ENCODE peak calls at places on chromosomes 12 and 14, in nine cellular contexts. One of them, this sample, is unnamed.

GRCh38 chr12:46217686-46218508 is 50.9 kb downstream of the SLC38A1 start:
- DNase-seq in fibroblast of lung: no peak
- DNase-seq in choroid plexus epithelial cell: no peak
- DNase-seq in GM06990: peak
- DNase-seq in brain microvascular endothelial cell: no peak
- DNase-seq in fibroblast of mammary gland: no peak
- DNase-seq in AG04450: no peak
- DNase-seq in dorsolateral prefrontal cortex: no peak
- DNase-seq in lung: no peak
- DNase-seq in this sample: no peak

GRCh38 chr14:49044981-49045380 is 541.2 kb downstream of the RPS29 start:
- DNase-seq in fibroblast of lung: no peak
- DNase-seq in choroid plexus epithelial cell: no peak
- DNase-seq in GM06990: no peak
- DNase-seq in brain microvascular endothelial cell: no peak
- DNase-seq in fibroblast of mammary gland: no peak
- DNase-seq in AG04450: no peak
- DNase-seq in dorsolateral prefrontal cortex: no peak
- DNase-seq in lung: no peak
- DNase-seq in this sample: no peak

GRCh38 chr12:52942056-52942913 is 6.6 kb upstream of the KRT18 start:
- DNase-seq in fibroblast of lung: no peak
- DNase-seq in choroid plexus epithelial cell: peak
- DNase-seq in GM06990: no peak
- DNase-seq in brain microvascular endothelial cell: no peak
- DNase-seq in fibroblast of mammary gland: no peak
- DNase-seq in AG04450: no peak
- DNase-seq in dorsolateral prefrontal cortex: no peak
- DNase-seq in lung: no peak
- DNase-seq in this sample: no peak

GRCh38 chr12:7959278-7960063 is 23.5 kb upstream of the SLC2A3 start:
- DNase-seq in fibroblast of lung: no peak
- DNase-seq in choroid plexus epithelial cell: peak
- DNase-seq in GM06990: peak
- DNase-seq in brain microvascular endothelial cell: no peak
- DNase-seq in fibroblast of mammary gland: peak
- DNase-seq in AG04450: no peak
- DNase-seq in dorsolateral prefrontal cortex: no peak
- DNase-seq in lung: peak
- DNase-seq in this sample: no peak

GRCh38 chr14:95119336-95119735 is 38.0 kb downstream of the DICER1 start:
- DNase-seq in fibroblast of lung: no peak
- DNase-seq in choroid plexus epithelial cell: no peak
- DNase-seq in GM06990: no peak
- DNase-seq in brain microvascular endothelial cell: no peak
- DNase-seq in fibroblast of mammary gland: no peak
- DNase-seq in AG04450: no peak
- DNase-seq in dorsolateral prefrontal cortex: no peak
- DNase-seq in lung: no peak
- DNase-seq in this sample: no peak

GRCh38 chr12:14514946-14515345 is 52.7 kb downstream of the PLBD1 start:
- DNase-seq in fibroblast of lung: no peak
- DNase-seq in choroid plexus epithelial cell: no peak
- DNase-seq in GM06990: no peak
- DNase-seq in brain microvascular endothelial cell: no peak
- DNase-seq in fibroblast of mammary gland: peak
- DNase-seq in AG04450: no peak
- DNase-seq in dorsolateral prefrontal cortex: no peak
- DNase-seq in lung: no peak
- DNase-seq in this sample: no peak

GRCh38 chr12:113208041-113208934 is 13.0 kb upstream of the TPCN1 start:
- DNase-seq in fibroblast of lung: peak
- DNase-seq in choroid plexus epithelial cell: peak
- DNase-seq in GM06990: peak
- DNase-seq in brain microvascular endothelial cell: peak
- DNase-seq in fibroblast of mammary gland: peak
- DNase-seq in AG04450: no peak
- DNase-seq in dorsolateral prefrontal cortex: no peak
- DNase-seq in lung: no peak
- DNase-seq in this sample: no peak

GRCh38 chr14:78902010-78902623 is 731.9 kb downstream of the NRXN3 start:
- DNase-seq in fibroblast of lung: peak
- DNase-seq in choroid plexus epithelial cell: peak
- DNase-seq in GM06990: no peak
- DNase-seq in brain microvascular endothelial cell: peak
- DNase-seq in fibroblast of mammary gland: peak
- DNase-seq in AG04450: peak
- DNase-seq in dorsolateral prefrontal cortex: peak
- DNase-seq in lung: no peak
- DNase-seq in this sample: peak

GRCh38 chr12:131690320-131690719 is 20.6 kb upstream of the SFSWAP start:
- DNase-seq in fibroblast of lung: no peak
- DNase-seq in choroid plexus epithelial cell: no peak
- DNase-seq in GM06990: no peak
- DNase-seq in brain microvascular endothelial cell: no peak
- DNase-seq in fibroblast of mammary gland: no peak
- DNase-seq in AG04450: no peak
- DNase-seq in dorsolateral prefrontal cortex: no peak
- DNase-seq in lung: no peak
- DNase-seq in this sample: no peak

GRCh38 chr12:27785882-27786570 is 6.0 kb upstream of the MANSC4 start:
- DNase-seq in fibroblast of lung: peak
- DNase-seq in choroid plexus epithelial cell: peak
- DNase-seq in GM06990: peak
- DNase-seq in brain microvascular endothelial cell: peak
- DNase-seq in fibroblast of mammary gland: peak
- DNase-seq in AG04450: peak
- DNase-seq in dorsolateral prefrontal cortex: no peak
- DNase-seq in lung: no peak
- DNase-seq in this sample: peak

GRCh38 chr12:88896958-88897357 is 316.7 kb upstream of the KITLG start:
- DNase-seq in fibroblast of lung: peak
- DNase-seq in choroid plexus epithelial cell: no peak
- DNase-seq in GM06990: no peak
- DNase-seq in brain microvascular endothelial cell: no peak
- DNase-seq in fibroblast of mammary gland: peak
- DNase-seq in AG04450: peak
- DNase-seq in dorsolateral prefrontal cortex: no peak
- DNase-seq in lung: no peak
- DNase-seq in this sample: no peak

DNA sequence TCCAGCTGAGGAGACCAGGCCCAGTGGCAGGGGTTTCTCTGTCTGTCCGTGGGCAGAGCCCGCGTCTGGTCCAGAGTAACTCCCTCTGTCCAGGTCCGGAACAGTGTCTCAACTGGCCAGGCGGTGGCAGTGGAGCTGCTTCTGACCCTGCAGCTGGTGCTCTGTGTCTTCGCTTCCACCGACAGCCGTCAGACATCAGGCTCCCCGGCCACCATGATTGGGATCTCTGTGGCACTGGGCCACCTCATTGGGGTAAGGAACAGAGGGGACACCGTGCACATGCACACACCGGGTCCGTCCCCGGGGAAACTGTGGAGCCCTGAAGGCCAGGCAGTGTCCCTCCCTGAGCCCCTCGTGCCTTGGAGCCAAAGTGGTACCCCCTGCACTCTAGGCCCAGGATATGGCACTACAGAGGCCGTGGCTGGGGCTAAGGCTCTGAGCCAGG is 1.5 kb downstream of the AQP6 start:
- DNase-seq in fibroblast of lung: peak
- DNase-seq in choroid plexus epithelial cell: peak
- DNase-seq in GM06990: no peak
- DNase-seq in brain microvascular endothelial cell: peak
- DNase-seq in fibroblast of mammary gland: peak
- DNase-seq in AG04450: peak
- DNase-seq in dorsolateral prefrontal cortex: peak
- DNase-seq in lung: peak
- DNase-seq in this sample: peak
- TF ChIP-seq CTCF in fibroblast of lung: peak
- TF ChIP-seq CTCF in choroid plexus epithelial cell: peak
- TF ChIP-seq CTCF in GM06990: no peak
- TF ChIP-seq CTCF in brain microvascular endothelial cell: peak
- TF ChIP-seq CTCF in fibroblast of mammary gland: peak
- TF ChIP-seq CTCF in AG04450: peak
- TF ChIP-seq CTCF in dorsolateral prefrontal cortex: peak
- TF ChIP-seq CTCF in lung: peak
- TF ChIP-seq CTCF in this sample: peak

GRCh38 chr12:98893601-98894411 is 248.7 kb downstream of the APAF1 start:
- DNase-seq in fibroblast of lung: no peak
- DNase-seq in choroid plexus epithelial cell: no peak
- DNase-seq in GM06990: no peak
- DNase-seq in brain microvascular endothelial cell: no peak
- DNase-seq in fibroblast of mammary gland: no peak
- DNase-seq in AG04450: no peak
- DNase-seq in dorsolateral prefrontal cortex: no peak
- DNase-seq in lung: no peak
- DNase-seq in this sample: no peak
- H3K4me3 ChIP-seq in fibroblast of lung: no peak
- H3K4me3 ChIP-seq in choroid plexus epithelial cell: no peak
- H3K4me3 ChIP-seq in GM06990: no peak
- H3K4me3 ChIP-seq in brain microvascular endothelial cell: no peak
- H3K4me3 ChIP-seq in fibroblast of mammary gland: no peak
- H3K4me3 ChIP-seq in AG04450: no peak
- H3K4me3 ChIP-seq in dorsolateral prefrontal cortex: peak
- H3K4me3 ChIP-seq in lung: no peak
- H3K4me3 ChIP-seq in this sample: peak

GRCh38 chr12:85278598-85279448 is 1.2 kb upstream of the ALX1 start:
- DNase-seq in fibroblast of lung: peak
- DNase-seq in choroid plexus epithelial cell: no peak
- DNase-seq in GM06990: no peak
- DNase-seq in brain microvascular endothelial cell: no peak
- DNase-seq in fibroblast of mammary gland: no peak
- DNase-seq in AG04450: no peak
- DNase-seq in dorsolateral prefrontal cortex: no peak
- DNase-seq in lung: no peak
- DNase-seq in this sample: no peak

GRCh38 chr12:85279449-85280137 is 427 bp upstream of the ALX1 start:
- DNase-seq in fibroblast of lung: peak
- DNase-seq in choroid plexus epithelial cell: peak
- DNase-seq in GM06990: no peak
- DNase-seq in brain microvascular endothelial cell: peak
- DNase-seq in fibroblast of mammary gland: no peak
- DNase-seq in AG04450: no peak
- DNase-seq in dorsolateral prefrontal cortex: no peak
- DNase-seq in lung: no peak
- DNase-seq in this sample: no peak

GRCh38 chr12:85280984-85281946 is 1.2 kb downstream of the ALX1 start:
- DNase-seq in fibroblast of lung: peak
- DNase-seq in choroid plexus epithelial cell: peak
- DNase-seq in GM06990: no peak
- DNase-seq in brain microvascular endothelial cell: no peak
- DNase-seq in fibroblast of mammary gland: no peak
- DNase-seq in AG04450: no peak
- DNase-seq in dorsolateral prefrontal cortex: no peak
- DNase-seq in lung: no peak
- DNase-seq in this sample: no peak

GRCh38 chr12:85281947-85282312 is 1.9 kb downstream of the ALX1 start:
- DNase-seq in fibroblast of lung: no peak
- DNase-seq in choroid plexus epithelial cell: no peak
- DNase-seq in GM06990: no peak
- DNase-seq in brain microvascular endothelial cell: no peak
- DNase-seq in fibroblast of mammary gland: no peak
- DNase-seq in AG04450: no peak
- DNase-seq in dorsolateral prefrontal cortex: no peak
- DNase-seq in lung: no peak
- DNase-seq in this sample: no peak

GRCh38 chr12:85280138-85280983 is at the start of gene ALX1:
- DNase-seq in fibroblast of lung: peak
- DNase-seq in choroid plexus epithelial cell: peak
- DNase-seq in GM06990: no peak
- DNase-seq in brain microvascular endothelial cell: peak
- DNase-seq in fibroblast of mammary gland: peak
- DNase-seq in AG04450: no peak
- DNase-seq in dorsolateral prefrontal cortex: no peak
- DNase-seq in lung: no peak
- DNase-seq in this sample: no peak
- TF ChIP-seq CTCF in fibroblast of lung: no peak
- TF ChIP-seq CTCF in choroid plexus epithelial cell: peak
- TF ChIP-seq CTCF in GM06990: no peak
- TF ChIP-seq CTCF in brain microvascular endothelial cell: no peak
- TF ChIP-seq CTCF in fibroblast of mammary gland: no peak
- TF ChIP-seq CTCF in AG04450: no peak
- TF ChIP-seq CTCF in dorsolateral prefrontal cortex: no peak
- TF ChIP-seq CTCF in lung: no peak
- TF ChIP-seq CTCF in this sample: no peak

DNA sequence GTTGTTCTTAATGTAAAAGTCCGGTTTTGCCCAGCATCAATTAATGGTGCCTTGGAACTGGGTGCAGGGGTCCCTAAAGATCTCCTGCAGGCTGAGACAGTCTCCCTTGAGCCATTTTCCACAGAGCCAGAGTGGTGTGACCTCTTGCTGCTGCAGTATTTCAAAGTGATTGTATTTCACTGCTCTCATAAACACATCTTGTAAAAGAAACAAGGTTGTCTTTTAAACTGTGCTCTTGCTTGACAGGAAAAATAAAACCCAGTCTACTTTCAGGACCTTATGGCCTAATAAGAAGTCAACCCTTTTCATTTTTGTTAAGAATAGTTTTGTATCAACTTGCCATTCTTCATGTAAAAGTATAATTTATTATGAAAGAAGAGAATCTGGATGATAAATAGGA is 44.7 kb downstream of the TMEM117 start:
- DNase-seq in fibroblast of lung: no peak
- DNase-seq in choroid plexus epithelial cell: no peak
- DNase-seq in GM06990: no peak
- DNase-seq in brain microvascular endothelial cell: no peak
- DNase-seq in fibroblast of mammary gland: no peak
- DNase-seq in AG04450: no peak
- DNase-seq in dorsolateral prefrontal cortex: no peak
- DNase-seq in lung: no peak
- DNase-seq in this sample: no peak
- H3K4me3 ChIP-seq in fibroblast of lung: no peak
- H3K4me3 ChIP-seq in choroid plexus epithelial cell: no peak
- H3K4me3 ChIP-seq in GM06990: no peak
- H3K4me3 ChIP-seq in brain microvascular endothelial cell: no peak
- H3K4me3 ChIP-seq in fibroblast of mammary gland: no peak
- H3K4me3 ChIP-seq in AG04450: no peak
- H3K4me3 ChIP-seq in dorsolateral prefrontal cortex: no peak
- H3K4me3 ChIP-seq in lung: no peak
- H3K4me3 ChIP-seq in this sample: no peak

DNA sequence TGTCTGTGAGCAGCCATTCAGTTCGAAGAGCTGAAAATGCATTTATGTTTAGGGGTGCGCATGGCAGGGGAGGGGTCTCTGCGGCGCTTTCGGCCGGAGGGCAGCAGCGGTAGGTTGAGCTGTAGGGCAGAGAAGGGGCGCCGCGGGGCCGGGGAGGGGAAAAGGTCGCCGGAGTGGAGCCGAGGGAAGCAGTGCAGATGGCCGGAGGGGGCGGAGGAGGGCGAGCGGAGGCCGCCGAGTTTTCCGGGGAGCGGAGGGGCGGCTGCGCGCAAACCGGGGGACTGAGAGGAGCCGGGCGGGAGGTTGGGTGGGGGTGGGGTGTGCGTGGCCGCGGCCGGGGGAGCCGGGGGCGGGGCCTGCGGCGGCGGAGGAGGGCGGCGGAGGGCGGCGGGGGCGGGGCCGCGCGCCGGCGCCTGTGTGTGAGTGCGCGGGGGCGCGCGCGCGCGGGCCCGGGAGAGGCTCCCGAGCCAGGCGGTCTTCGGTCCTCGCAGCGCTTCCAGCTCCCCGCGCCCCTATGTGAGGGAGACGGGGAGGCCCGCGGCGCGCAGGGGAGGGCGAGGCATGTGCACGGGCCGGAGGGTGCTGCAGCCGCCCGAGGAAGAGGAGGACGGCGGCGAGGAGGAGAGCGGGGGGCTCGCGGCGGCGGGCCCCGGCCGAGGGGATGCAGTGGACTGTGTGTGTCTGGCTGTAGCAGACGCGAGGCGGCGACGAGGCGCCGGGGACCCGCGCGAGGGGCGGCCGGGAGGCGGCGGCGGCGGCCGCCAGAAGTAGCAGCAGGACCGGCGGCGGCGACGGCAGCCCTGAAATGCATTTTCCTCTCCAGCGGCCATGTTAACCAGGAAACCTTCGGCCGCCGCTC is at the start of gene DYRK2:
- DNase-seq in fibroblast of lung: peak
- DNase-seq in choroid plexus epithelial cell: peak
- DNase-seq in GM06990: peak
- DNase-seq in brain microvascular endothelial cell: peak
- DNase-seq in fibroblast of mammary gland: peak
- DNase-seq in AG04450: no peak
- DNase-seq in dorsolateral prefrontal cortex: peak
- DNase-seq in lung: peak
- DNase-seq in this sample: no peak
- TF ChIP-seq CTCF in fibroblast of lung: no peak
- TF ChIP-seq CTCF in choroid plexus epithelial cell: no peak
- TF ChIP-seq CTCF in GM06990: peak
- TF ChIP-seq CTCF in brain microvascular endothelial cell: peak
- TF ChIP-seq CTCF in fibroblast of mammary gland: no peak
- TF ChIP-seq CTCF in AG04450: no peak
- TF ChIP-seq CTCF in dorsolateral prefrontal cortex: no peak
- TF ChIP-seq CTCF in lung: no peak
- TF ChIP-seq CTCF in this sample: no peak